ENCODE peak calls at places on chromosomes 5 and 9, in ten cellular contexts. C is AML-193; B is neural progenitor cell; H is activated CD4-positive, alpha-beta T cell treated with anti-CD3 and anti-CD28 coated beads for 4 hours; G is neural crest cell; M is effector memory CD8-positive, alpha-beta T cell; Q is COR-L47; U is Right ventricle myocardium superior; W is tibial nerve; S is AG08396. X is an unnamed sample.

GRCh38 chr9:129644902-129645301 is 3.0 kb upstream of the ASB6 start:
- DNase-seq in C (no peak), B (no peak), H (no peak), G (no peak), M (no peak), Q (no peak), U (no peak), W (no peak), S (no peak), X (no peak)

GRCh38 chr9:7819984-7820383 is 20.4 kb upstream of the DMAC1 start:
- DNase-seq in C (no peak), B (no peak), H (no peak), G (no peak), M (no peak), Q (no peak), U (no peak), W (no peak), S (no peak), X (no peak)

GRCh38 chr9:37218800-37219425 is 98.5 kb downstream of the ZCCHC7 start:
- DNase-seq in C (no peak), B (no peak), H (no peak), G (no peak), M (no peak), Q (no peak), U (peak), W (no peak), S (no peak), X (no peak)

GRCh38 chr5:177497011-177497296 is 450 bp downstream of the PDLIM7 start:
- DNase-seq in C (no peak), B (no peak), H (no peak), G (no peak), M (no peak), Q (no peak), U (no peak), W (no peak), S (no peak), X (no peak)

GRCh38 chr9:101247297-101247696 is 137.5 kb downstream of the BAAT start:
- DNase-seq in C (no peak), B (no peak), H (no peak), G (no peak), M (no peak), Q (no peak), U (no peak), W (no peak), S (no peak), X (no peak)

GRCh38 chr5:59923465-59923864 is 29.9 kb upstream of the PDE4D start:
- DNase-seq in C (no peak), B (peak), H (no peak), G (no peak), M (no peak), Q (no peak), U (no peak), W (no peak), S (no peak), X (peak)

GRCh38 chr5:84393969-84394368 is 9.3 kb upstream of the EDIL3 start:
- DNase-seq in C (no peak), B (no peak), H (no peak), G (no peak), M (no peak), Q (no peak), U (no peak), W (no peak), S (peak), X (no peak)

GRCh38 chr5:167294861-167295685 is 996.4 kb upstream of the WWC1 start:
- DNase-seq in C (no peak), B (no peak), H (no peak), G (no peak), M (no peak), Q (no peak), U (no peak), W (no peak), S (peak), X (peak)

GRCh38 chr5:151772868-151773561 is 1.3 kb downstream of the G3BP1 start:
- DNase-seq in C (no peak), B (no peak), H (no peak), G (no peak), M (no peak), Q (no peak), U (no peak), W (no peak), S (peak), X (no peak)

GRCh38 chr5:126138475-126139005 is 284.7 kb upstream of the GRAMD2B start:
- DNase-seq in C (no peak), B (peak), H (no peak), G (no peak), M (no peak), Q (no peak), U (no peak), W (no peak), S (peak), X (peak)

GRCh38 chr9:108478431-108478837 is 377.4 kb downstream of the ACTL7B start:
- DNase-seq in C (no peak), B (no peak), H (no peak), G (no peak), M (no peak), Q (no peak), U (no peak), W (no peak), S (peak), X (peak)

GRCh38 chr9:35675732-35676392 is 2.1 kb downstream of the CA9 start:
- DNase-seq in C (no peak), B (peak), H (no peak), G (peak), M (no peak), Q (peak), U (peak), W (no peak), S (peak), X (no peak)

GRCh38 chr5:90519081-90519480 is 10.3 kb downstream of the LYSMD3 start:
- DNase-seq in C (no peak), B (no peak), H (no peak), G (no peak), M (no peak), Q (no peak), U (no peak), W (no peak), S (no peak), X (no peak)

GRCh38 chr5:86407711-86408110 is 210.0 kb upstream of the COX7C start:
- DNase-seq in C (no peak), B (no peak), H (no peak), G (no peak), M (no peak), Q (no peak), U (no peak), W (no peak), S (no peak), X (no peak)

GRCh38 chr9:89411759-89412158 is 86.2 kb downstream of the SEMA4D start:
- DNase-seq in C (no peak), B (no peak), H (no peak), G (no peak), M (no peak), Q (no peak), U (no peak), W (no peak), S (no peak), X (no peak)

GRCh38 chr5:57738306-57738705 is 255.7 kb upstream of the ACTBL2 start:
- DNase-seq in C (no peak), B (peak), H (no peak), G (no peak), M (no peak), Q (no peak), U (no peak), W (no peak), S (no peak), X (no peak)

GRCh38 chr5:90934738-90935137 is 376.1 kb downstream of the ADGRV1 start:
- DNase-seq in C (no peak), B (no peak), H (no peak), G (no peak), M (no peak), Q (no peak), U (no peak), W (no peak), S (no peak), X (no peak)

GRCh38 chr9:125261501-125262216 is at the start of gene GAPVD1:
- DNase-seq in C (peak), B (peak), H (peak), G (peak), M (peak), Q (peak), U (peak), W (peak), S (peak), X (peak)

GRCh38 chr5:126449751-126450271 is 26.6 kb downstream of the GRAMD2B start:
- DNase-seq in C (no peak), B (no peak), H (peak), G (no peak), M (peak), Q (no peak), U (no peak), W (no peak), S (peak), X (no peak)

GRCh38 chr5:42944989-42945388 is 95.1 kb downstream of the ANXA2R start:
- DNase-seq in C (no peak), B (no peak), H (no peak), G (no peak), M (no peak), Q (no peak), U (no peak), W (no peak), S (peak), X (peak)

X was measured in HTR-8/SVneo.